ENCODE peak calls at places on chromosomes 2 and 18, in six cellular contexts. X is HT1080; Y is tibial nerve; K is stimulated activated CD8-positive, alpha-beta memory T cell treated with anti-CD3 and anti-CD28 coated beads, Interleukin-4, amount 100 ng/mL, for 24 hours; H is neural crest cell; W is naive B cell. N is an unnamed sample.

GRCh38 chr2:95384854-95385569 is 17.5 kb upstream of the FAHD2A start:
- DNase-seq in X (no peak), Y (peak), K (no peak), H (no peak), W (no peak), N (no peak)

GRCh38 chr2:62461707-62462106 is 44.3 kb downstream of the TMEM17 start:
- DNase-seq in X (peak), Y (no peak), K (no peak), H (no peak), W (no peak), N (no peak)

GRCh38 chr2:68463287-68463877 is 3.7 kb downstream of the FBXO48 start:
- DNase-seq in X (peak), Y (no peak), K (no peak), H (no peak), W (peak), N (peak)

GRCh38 chr2:84906108-84906899 is 848 bp downstream of the TMSB10 start:
- DNase-seq in X (no peak), Y (no peak), K (peak), H (no peak), W (peak), N (peak)

GRCh38 chr2:197453914-197454398 is 604 bp downstream of the COQ10B start:
- DNase-seq in X (no peak), Y (no peak), K (no peak), H (no peak), W (no peak), N (no peak)

GRCh38 chr2:170817999-170818293 is 1.3 kb downstream of the GAD1 start:
- DNase-seq in X (no peak), Y (no peak), K (no peak), H (no peak), W (no peak), N (no peak)

GRCh38 chr2:98086491-98087446 is at the start of gene VWA3B:
- DNase-seq in X (no peak), Y (no peak), K (peak), H (peak), W (peak), N (peak)

GRCh38 chr2:46447649-46448048 is 31.7 kb upstream of the TMEM247 start:
- DNase-seq in X (no peak), Y (no peak), K (no peak), H (no peak), W (no peak), N (no peak)

GRCh38 chr18:46407471-46408166 is 249.4 kb downstream of the LOXHD1 start:
- DNase-seq in X (no peak), Y (no peak), K (no peak), H (no peak), W (no peak), N (no peak)

GRCh38 chr18:72826736-72827135 is 41.1 kb downstream of the NETO1 start:
- DNase-seq in X (peak), Y (no peak), K (no peak), H (no peak), W (no peak), N (no peak)

GRCh38 chr2:202019689-202020450 is 13.8 kb upstream of the FZD7 start:
- DNase-seq in X (no peak), Y (no peak), K (no peak), H (no peak), W (no peak), N (no peak)

GRCh38 chr2:140529706-140530105 is 1601.1 kb downstream of the LRP1B start:
- DNase-seq in X (peak), Y (no peak), K (no peak), H (no peak), W (no peak), N (no peak)

GRCh38 chr18:13612111-13612997 is 114.0 kb downstream of the FAM210A start:
- DNase-seq in X (no peak), Y (no peak), K (peak), H (no peak), W (peak), N (no peak)

GRCh38 chr2:24304098-24304497 is 56.2 kb downstream of the ITSN2 start:
- DNase-seq in X (no peak), Y (peak), K (no peak), H (no peak), W (no peak), N (no peak)

GRCh38 chr18:47184419-47185050 is 8.4 kb upstream of the IER3IP1 start:
- DNase-seq in X (peak), Y (no peak), K (no peak), H (no peak), W (no peak), N (no peak)

GRCh38 chr2:239042046-239042445 is 194.2 kb downstream of the TWIST2 start:
- DNase-seq in X (no peak), Y (no peak), K (no peak), H (no peak), W (no peak), N (no peak)

GRCh38 chr2:223969856-223970255 is 12.6 kb downstream of the MRPL44 start:
- DNase-seq in X (no peak), Y (no peak), K (no peak), H (no peak), W (no peak), N (no peak)

GRCh38 chr2:110101911-110102774 is 13.5 kb downstream of the MALL start:
- DNase-seq in X (peak), Y (no peak), K (no peak), H (no peak), W (no peak), N (no peak)

GRCh38 chr2:86241611-86242010 is 42.4 kb downstream of the MRPL35 start:
- DNase-seq in X (no peak), Y (no peak), K (no peak), H (no peak), W (peak), N (no peak)

GRCh38 chr2:230961091-230961491 is 34.8 kb upstream of the SPATA3 start:
- DNase-seq in X (peak), Y (no peak), K (no peak), H (no peak), W (no peak), N (no peak)

GRCh38 chr2:9174771-9175441 is 31.7 kb upstream of the ASAP2 start:
- DNase-seq in X (peak), Y (no peak), K (no peak), H (no peak), W (no peak), N (no peak)

GRCh38 chr18:36499938-36500337 is 202.4 kb downstream of the FHOD3 start:
- DNase-seq in X (peak), Y (no peak), K (no peak), H (no peak), W (no peak), N (no peak)

GRCh38 chr2:239549711-239550265 is 149.0 kb upstream of the HDAC4 start:
- DNase-seq in X (no peak), Y (no peak), K (no peak), H (no peak), W (no peak), N (no peak)

GRCh38 chr2:150142561-150142960 is 344.9 kb downstream of the RND3 start:
- DNase-seq in X (peak), Y (no peak), K (no peak), H (no peak), W (no peak), N (no peak)

GRCh38 chr2:184449760-184450159 is 148.6 kb upstream of the ZNF804A start:
- DNase-seq in X (no peak), Y (no peak), K (no peak), H (no peak), W (no peak), N (no peak)

GRCh38 chr18:79903787-79904356 is 47.6 kb downstream of the SLC66A2 start:
- DNase-seq in X (no peak), Y (no peak), K (no peak), H (no peak), W (no peak), N (no peak)

N was measured in retina.